ENCODE peak calls at places on chromosomes 5 and 9, in ten cellular contexts. W, H, M, L, Z, P, R, F, B and G are unnamed samples.

GRCh38 chr5:145493435-145493834 is 341.7 kb downstream of the PRELID2 start:
- DNase-seq in W (no peak), H (no peak), M (peak), L (no peak), Z (no peak), P (no peak), R (no peak), F (no peak), B (no peak), G (no peak)

GRCh38 chr9:126148523-126148870 is 178.1 kb upstream of the MVB12B start:
- DNase-seq in W (no peak), H (no peak), M (no peak), L (peak), Z (no peak), P (no peak), R (no peak), F (no peak), B (no peak), G (no peak)

GRCh38 chr5:36679609-36680008 is 73.2 kb downstream of the SLC1A3 start:
- DNase-seq in W (no peak), H (no peak), M (no peak), L (no peak), Z (no peak), P (no peak), R (no peak), F (no peak), B (no peak), G (no peak)

GRCh38 chr5:132679166-132679565 is 5.4 kb downstream of the IL4 start:
- DNase-seq in W (no peak), H (no peak), M (no peak), L (no peak), Z (no peak), P (no peak), R (no peak), F (no peak), B (no peak), G (no peak)

GRCh38 chr5:179769796-179770195 is 24.0 kb upstream of the LTC4S start:
- DNase-seq in W (no peak), H (no peak), M (no peak), L (no peak), Z (no peak), P (no peak), R (no peak), F (no peak), B (no peak), G (no peak)

GRCh38 chr9:128006360-128007024 is 25.7 kb upstream of the EEIG1 start:
- DNase-seq in W (peak), H (no peak), M (peak), L (no peak), Z (no peak), P (peak), R (no peak), F (no peak), B (no peak), G (no peak)

GRCh38 chr5:167573274-167574127 is 717.9 kb upstream of the WWC1 start:
- DNase-seq in W (peak), H (peak), M (peak), L (no peak), Z (peak), P (peak), R (peak), F (no peak), B (no peak), G (no peak)

GRCh38 chr9:12464368-12464767 is 228.8 kb upstream of the TYRP1 start:
- DNase-seq in W (no peak), H (no peak), M (no peak), L (no peak), Z (no peak), P (no peak), R (no peak), F (no peak), B (no peak), G (no peak)

GRCh38 chr9:123473226-123473625 is 117.2 kb downstream of the CRB2 start:
- DNase-seq in W (peak), H (no peak), M (no peak), L (no peak), Z (no peak), P (no peak), R (peak), F (no peak), B (no peak), G (no peak)

GRCh38 chr5:140258873-140259272 is 44.0 kb downstream of the PFDN1 start:
- DNase-seq in W (no peak), H (no peak), M (no peak), L (no peak), Z (no peak), P (no peak), R (no peak), F (no peak), B (no peak), G (no peak)

GRCh38 chr9:101365181-101365580 is 19.6 kb downstream of the BAAT start:
- DNase-seq in W (peak), H (no peak), M (no peak), L (no peak), Z (peak), P (peak), R (no peak), F (no peak), B (no peak), G (no peak)

GRCh38 chr5:134738963-134739661 is 764 bp downstream of the CAMLG start:
- DNase-seq in W (peak), H (peak), M (peak), L (no peak), Z (peak), P (peak), R (peak), F (peak), B (no peak), G (peak)

GRCh38 chr9:95570646-95571045 is 53.9 kb upstream of the PTCH1 start:
- DNase-seq in W (peak), H (peak), M (no peak), L (no peak), Z (no peak), P (peak), R (no peak), F (no peak), B (no peak), G (no peak)

GRCh38 chr9:7150153-7150890 is 392.5 kb downstream of the KDM4C start:
- DNase-seq in W (no peak), H (no peak), M (no peak), L (no peak), Z (no peak), P (no peak), R (no peak), F (no peak), B (no peak), G (peak)

GRCh38 chr5:178642351-178642909 is 15.6 kb upstream of the CLK4 start:
- DNase-seq in W (peak), H (peak), M (peak), L (no peak), Z (peak), P (peak), R (no peak), F (no peak), B (no peak), G (no peak)

GRCh38 chr9:91817493-91818225 is 132.4 kb downstream of the ROR2 start:
- DNase-seq in W (peak), H (peak), M (no peak), L (no peak), Z (peak), P (peak), R (peak), F (no peak), B (no peak), G (no peak)

GRCh38 chr9:89476546-89476945 is 21.4 kb downstream of the SEMA4D start:
- DNase-seq in W (no peak), H (no peak), M (no peak), L (no peak), Z (no peak), P (no peak), R (no peak), F (no peak), B (no peak), G (no peak)

GRCh38 chr5:9559965-9560364 is 14.1 kb upstream of the SEMA5A start:
- DNase-seq in W (no peak), H (no peak), M (peak), L (no peak), Z (no peak), P (no peak), R (no peak), F (no peak), B (no peak), G (no peak)

GRCh38 chr5:141135030-141135717 is at the start of gene PCDHB5:
- DNase-seq in W (peak), H (no peak), M (peak), L (no peak), Z (no peak), P (peak), R (peak), F (no peak), B (no peak), G (no peak)

GRCh38 chr5:174409070-174409469 is 315.3 kb upstream of the MSX2 start:
- DNase-seq in W (peak), H (no peak), M (no peak), L (no peak), Z (no peak), P (no peak), R (no peak), F (no peak), B (no peak), G (no peak)

GRCh38 chr5:123035320-123035949 is 1.1 kb downstream of the PPIC start:
- DNase-seq in W (peak), H (peak), M (peak), L (peak), Z (no peak), P (peak), R (peak), F (peak), B (peak), G (no peak)

GRCh38 chr5:83547156-83547555 is 75.6 kb downstream of the VCAN start:
- DNase-seq in W (no peak), H (peak), M (no peak), L (no peak), Z (no peak), P (peak), R (no peak), F (no peak), B (no peak), G (no peak)

GRCh38 chr9:96686638-96687335 is 31.7 kb upstream of the PRXL2C start:
- DNase-seq in W (peak), H (peak), M (peak), L (peak), Z (peak), P (peak), R (peak), F (peak), B (peak), G (peak)

GRCh38 chr9:96015876-96016686 is 140.6 kb downstream of the ERCC6L2 start:
- DNase-seq in W (no peak), H (peak), M (no peak), L (no peak), Z (no peak), P (peak), R (no peak), F (peak), B (no peak), G (peak)

GRCh38 chr9:134381671-134382505 is 55.6 kb downstream of the RXRA start:
- DNase-seq in W (peak), H (no peak), M (no peak), L (no peak), Z (no peak), P (peak), R (no peak), F (peak), B (no peak), G (peak)

GRCh38 chr9:100213730-100214477 is 114.9 kb downstream of the INVS start:
- DNase-seq in W (peak), H (peak), M (peak), L (no peak), Z (peak), P (peak), R (no peak), F (no peak), B (no peak), G (no peak)

GRCh38 chr5:142689081-142689480 is 3.2 kb upstream of the FGF1 start:
- DNase-seq in W (no peak), H (no peak), M (no peak), L (no peak), Z (no peak), P (no peak), R (no peak), F (no peak), B (no peak), G (no peak)

GRCh38 chr9:131239307-131239975 is 36.9 kb downstream of the FAM78A start:
- DNase-seq in W (no peak), H (no peak), M (no peak), L (no peak), Z (no peak), P (no peak), R (no peak), F (no peak), B (peak), G (no peak)
- H3K4me3 ChIP-seq in W (no peak), H (no peak), M (no peak), L (no peak), Z (no peak), P (no peak), R (no peak), F (no peak), B (no peak), G (no peak)

GRCh38 chr5:116480894-116481510 is 93.6 kb downstream of the SEMA6A start:
- DNase-seq in W (peak), H (no peak), M (peak), L (no peak), Z (no peak), P (no peak), R (no peak), F (no peak), B (no peak), G (no peak)
- H3K4me3 ChIP-seq in W (no peak), H (no peak), M (no peak), L (no peak), Z (no peak), P (no peak), R (no peak), F (no peak), B (no peak), G (no peak)

GRCh38 chr5:129698661-129699060 is 49.2 kb upstream of the MINAR2 start:
- DNase-seq in W (peak), H (no peak), M (no peak), L (no peak), Z (no peak), P (no peak), R (no peak), F (no peak), B (no peak), G (no peak)
- H3K4me3 ChIP-seq in W (no peak), H (no peak), M (no peak), L (no peak), Z (no peak), P (no peak), R (no peak), F (no peak), B (no peak), G (no peak)

DNA sequence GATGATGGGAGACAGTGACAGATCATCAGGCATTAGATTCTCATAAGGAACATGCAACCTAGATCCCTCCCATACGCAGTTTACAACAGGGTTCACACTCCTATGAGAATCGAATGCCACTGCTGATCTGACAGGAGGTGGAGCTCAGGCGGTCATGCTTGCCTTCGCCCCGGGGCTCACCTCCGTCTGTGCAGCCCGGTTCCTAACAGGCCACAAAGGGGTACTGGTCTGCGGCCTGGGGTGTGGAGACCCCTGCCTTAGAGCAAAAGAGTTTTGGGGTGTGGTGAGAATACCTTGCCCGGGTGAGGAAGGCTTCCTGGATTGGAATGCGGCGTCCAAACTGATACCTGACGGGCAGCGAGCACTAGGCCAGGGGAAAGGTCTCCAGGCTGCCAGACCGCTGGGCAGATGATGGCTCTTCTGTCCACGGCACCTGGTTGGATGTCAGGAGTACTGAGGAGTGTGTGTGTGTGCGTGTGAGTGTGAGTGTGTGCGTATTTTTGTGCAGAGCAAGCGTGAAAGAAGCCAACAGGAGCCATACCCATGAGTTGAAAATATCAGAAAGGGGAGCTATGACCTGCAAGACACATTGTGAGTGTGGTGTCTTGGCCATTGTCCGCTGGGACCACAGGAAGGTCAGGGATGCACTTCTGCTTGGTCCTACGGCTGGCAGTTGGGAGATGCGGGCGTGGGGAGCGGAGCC is 55.4 kb downstream of the ACER2 start:
- DNase-seq in W (no peak), H (no peak), M (no peak), L (no peak), Z (no peak), P (no peak), R (no peak), F (no peak), B (no peak), G (peak)
- H3K4me3 ChIP-seq in W (peak), H (peak), M (peak), L (no peak), Z (peak), P (peak), R (peak), F (peak), B (peak), G (peak)

GRCh38 chr9:137876781-137877386 is 698 bp upstream of the CACNA1B start:
- DNase-seq in W (no peak), H (no peak), M (no peak), L (no peak), Z (no peak), P (no peak), R (no peak), F (no peak), B (no peak), G (no peak)
- H3K4me3 ChIP-seq in W (no peak), H (no peak), M (no peak), L (no peak), Z (no peak), P (no peak), R (no peak), F (no peak), B (no peak), G (no peak)